ENCODE peak calls at places on chromosome 9, in nine cellular contexts. D is erythroblast, E is memory B cell, V is MCF 10A, K is lower leg skin, O is EH, L is COR-L47, W is HS-5, I is T-helper 1 cell. S is an unnamed sample.

GRCh38 chr9:77883846-77884771 is 147.5 kb downstream of the GNAQ start:
- DNase-seq in D (peak), E (no peak), V (peak), K (no peak), O (peak), L (no peak), W (no peak), I (no peak), S (no peak)

GRCh38 chr9:22308177-22308576 is 138.4 kb upstream of the DMRTA1 start:
- DNase-seq in D (no peak), E (no peak), V (no peak), K (no peak), O (no peak), L (peak), W (no peak), I (no peak), S (no peak)

GRCh38 chr9:127154390-127155191 is 32.2 kb upstream of the ANGPTL2 start:
- DNase-seq in D (no peak), E (no peak), V (no peak), K (no peak), O (peak), L (no peak), W (no peak), I (no peak), S (no peak)

GRCh38 chr9:129895376-129896268 is 60.4 kb downstream of the USP20 start:
- DNase-seq in D (peak), E (no peak), V (no peak), K (no peak), O (no peak), L (no peak), W (no peak), I (no peak), S (no peak)

GRCh38 chr9:130275156-130275555 is 9.6 kb downstream of the HMCN2 start:
- DNase-seq in D (no peak), E (no peak), V (no peak), K (no peak), O (no peak), L (no peak), W (no peak), I (no peak), S (no peak)

GRCh38 chr9:4366649-4367330 is 66.9 kb upstream of the GLIS3 start:
- DNase-seq in D (peak), E (no peak), V (peak), K (no peak), O (peak), L (peak), W (peak), I (no peak), S (peak)

GRCh38 chr9:129145841-129146292 is 32.2 kb downstream of the IER5L start:
- DNase-seq in D (no peak), E (no peak), V (no peak), K (no peak), O (peak), L (no peak), W (no peak), I (no peak), S (no peak)

GRCh38 chr9:135023816-135024405 is 63.6 kb upstream of the OLFM1 start:
- DNase-seq in D (no peak), E (no peak), V (no peak), K (no peak), O (no peak), L (no peak), W (no peak), I (no peak), S (no peak)

GRCh38 chr9:86695904-86696424 is 251.3 kb downstream of the GAS1 start:
- DNase-seq in D (no peak), E (no peak), V (peak), K (no peak), O (peak), L (no peak), W (no peak), I (no peak), S (no peak)

GRCh38 chr9:124139001-124139400 is 118.7 kb upstream of the NEK6 start:
- DNase-seq in D (no peak), E (no peak), V (peak), K (no peak), O (peak), L (no peak), W (no peak), I (no peak), S (no peak)

GRCh38 chr9:93673844-93674334 is 97.5 kb downstream of the PHF2 start:
- DNase-seq in D (peak), E (no peak), V (no peak), K (no peak), O (no peak), L (no peak), W (no peak), I (peak), S (no peak)

GRCh38 chr9:21974230-21974541 is 20.0 kb downstream of the CDKN2A start:
- DNase-seq in D (no peak), E (no peak), V (no peak), K (no peak), O (no peak), L (no peak), W (no peak), I (no peak), S (no peak)

GRCh38 chr9:6229186-6229585 is 13.6 kb downstream of the IL33 start:
- DNase-seq in D (no peak), E (no peak), V (no peak), K (no peak), O (no peak), L (no peak), W (no peak), I (no peak), S (no peak)

GRCh38 chr9:122228191-122228905 is 409 bp downstream of the LHX6 start:
- DNase-seq in D (no peak), E (no peak), V (no peak), K (no peak), O (no peak), L (no peak), W (no peak), I (no peak), S (no peak)

GRCh38 chr9:86434039-86434726 is 80.0 kb upstream of the TUT7 start:
- DNase-seq in D (peak), E (no peak), V (peak), K (peak), O (peak), L (peak), W (peak), I (no peak), S (no peak)

GRCh38 chr9:134775552-134775951 is 105.1 kb upstream of the FCN2 start:
- DNase-seq in D (no peak), E (no peak), V (no peak), K (no peak), O (peak), L (no peak), W (no peak), I (no peak), S (no peak)

GRCh38 chr9:111013250-111013649 is 25.0 kb downstream of the LPAR1 start:
- DNase-seq in D (no peak), E (no peak), V (no peak), K (no peak), O (no peak), L (no peak), W (no peak), I (no peak), S (no peak)

GRCh38 chr9:133351908-133352634 is 4.1 kb downstream of the RPL7A start:
- DNase-seq in D (peak), E (no peak), V (peak), K (no peak), O (peak), L (peak), W (no peak), I (no peak), S (peak)